ENCODE peak calls at places on chromosomes 13 and 19, in six cellular contexts. O, K, J, E, R and H are unnamed samples.

GRCh38 chr19:1424182-1424955 is 13.8 kb upstream of the RPS15 start:
- DNase-seq in O (peak; percentile 77), K (no peak), J (no peak), E (no peak), R (peak; percentile 67), H (no peak)

GRCh38 chr19:43799502-43800142 is 2.6 kb downstream of the LYPD5 start:
- DNase-seq in O (peak; percentile 34), K (no peak), J (no peak), E (no peak), R (no peak), H (no peak)

GRCh38 chr13:73096173-73097117 is 37.6 kb downstream of the KLF5 start:
- DNase-seq in O (peak; percentile 26), K (peak; percentile 24), J (no peak), E (no peak), R (no peak), H (no peak)

GRCh38 chr19:49422407-49423277 is 599 bp downstream of the PTH2 start:
- DNase-seq in O (peak; percentile 41), K (peak; percentile 20), J (no peak), E (no peak), R (no peak), H (no peak)

GRCh38 chr13:98839826-98840769 is 87.6 kb upstream of the SLC15A1 start:
- DNase-seq in O (peak; percentile 85), K (peak; percentile 74), J (no peak), E (no peak), R (peak; percentile 75), H (no peak)

GRCh38 chr13:30698023-30698422 is 37.3 kb upstream of the ALOX5AP start:
- DNase-seq in O (no peak), K (peak; percentile 86), J (no peak), E (no peak), R (no peak), H (no peak)

GRCh38 chr13:65932013-65932412 is 1298.1 kb downstream of the PCDH9 start:
- DNase-seq in O (no peak), K (no peak), J (no peak), E (no peak), R (no peak), H (no peak)

GRCh38 chr13:62014299-62014698 is 598.6 kb upstream of the PCDH20 start:
- DNase-seq in O (peak; percentile 6), K (peak; percentile 40), J (no peak), E (no peak), R (no peak), H (no peak)

GRCh38 chr13:105991622-105992254 is 543.7 kb downstream of the EFNB2 start:
- DNase-seq in O (no peak), K (peak; percentile 82), J (no peak), E (peak; percentile 95), R (no peak), H (no peak)

GRCh38 chr13:97256343-97256783 is 34.2 kb downstream of the MBNL2 start:
- DNase-seq in O (peak; percentile 80), K (peak; percentile 96), J (no peak), E (no peak), R (no peak), H (no peak)

GRCh38 chr19:1987197-1988187 is 28.0 kb downstream of the BTBD2 start:
- DNase-seq in O (no peak), K (peak; percentile 13), J (peak; percentile 71), E (no peak), R (peak; percentile 54), H (peak; percentile 91)

GRCh38 chr13:63327584-63327983 is 1911.9 kb upstream of the PCDH20 start:
- DNase-seq in O (no peak), K (no peak), J (no peak), E (no peak), R (no peak), H (no peak)

GRCh38 chr13:22114630-22115311 is 443.9 kb downstream of the FGF9 start:
- DNase-seq in O (no peak), K (no peak), J (no peak), E (no peak), R (no peak), H (no peak)

GRCh38 chr13:41411536-41411935 is 45.8 kb upstream of the RGCC start:
- DNase-seq in O (peak; percentile 55), K (peak; percentile 83), J (peak; percentile 54), E (no peak), R (no peak), H (no peak)

GRCh38 chr19:39070888-39071287 is 13.3 kb upstream of the ACP7 start:
- DNase-seq in O (no peak), K (peak; percentile 49), J (no peak), E (no peak), R (no peak), H (no peak)

GRCh38 chr19:2977686-2978466 is 512 bp downstream of the TLE6 start:
- DNase-seq in O (no peak), K (no peak), J (peak; percentile 76), E (no peak), R (no peak), H (no peak)

GRCh38 chr13:75480691-75481175 is 1.2 kb downstream of the TBC1D4 start:
- DNase-seq in O (peak; percentile 60), K (peak; percentile 53), J (peak; percentile 79), E (peak; percentile 83), R (peak; percentile 72), H (no peak)

GRCh38 chr13:104011505-104012270 is 945.5 kb upstream of the SLC10A2 start:
- DNase-seq in O (no peak), K (no peak), J (no peak), E (no peak), R (no peak), H (no peak)

GRCh38 chr13:31105020-31105800 is 56.5 kb downstream of the HSPH1 start:
- DNase-seq in O (no peak), K (peak; percentile 42), J (no peak), E (no peak), R (no peak), H (no peak)

GRCh38 chr19:6452899-6453298 is 6.7 kb downstream of the SLC25A23 start:
- DNase-seq in O (no peak), K (no peak), J (no peak), E (no peak), R (no peak), H (no peak)

GRCh38 chr13:28574617-28575142 is 79.8 kb upstream of the FLT1 start:
- DNase-seq in O (peak; percentile 70), K (peak; percentile 94), J (no peak), E (no peak), R (no peak), H (no peak)

GRCh38 chr13:51125495-51126226 is 14.6 kb upstream of the C13orf42 start:
- DNase-seq in O (peak; percentile 77), K (peak; percentile 79), J (no peak), E (no peak), R (peak; percentile 75), H (no peak)

GRCh38 chr19:50835785-50836542 is 2.6 kb upstream of the KLK15 start:
- DNase-seq in O (peak; percentile 91), K (peak; percentile 54), J (peak; percentile 90), E (peak; percentile 35), R (peak; percentile 92), H (peak; percentile 84)

GRCh38 chr13:102141625-102142472 is 260.0 kb downstream of the FGF14 start:
- DNase-seq in O (peak; percentile 30), K (peak; percentile 60), J (no peak), E (no peak), R (no peak), H (no peak)

GRCh38 chr13:42539670-42540069 is 34.3 kb upstream of the TNFSF11 start:
- DNase-seq in O (no peak), K (no peak), J (no peak), E (no peak), R (no peak), H (no peak)

DNA sequence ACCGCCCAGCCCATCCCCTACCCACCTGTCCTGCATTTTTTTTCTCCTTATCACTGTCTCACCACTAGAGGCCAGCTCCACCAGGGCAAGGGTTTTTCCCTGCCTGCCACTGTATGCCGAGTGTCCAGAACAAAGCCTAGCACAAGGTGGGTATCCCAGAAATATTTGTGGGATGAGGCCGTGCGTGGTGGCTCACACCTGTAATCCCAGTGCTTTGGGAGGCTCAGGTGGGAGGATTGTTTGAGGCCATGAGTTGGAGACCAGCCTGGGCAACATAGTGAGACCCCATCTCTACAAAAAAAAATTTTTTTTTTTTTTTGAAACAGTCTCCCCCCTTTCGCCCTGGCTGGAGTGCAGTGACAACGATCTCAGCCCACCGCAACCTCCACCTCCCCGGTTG is 2.9 kb upstream of the MRI1 start:
- DNase-seq in O (no peak), K (no peak), J (no peak), E (no peak), R (no peak), H (no peak)
- TF ChIP-seq CTCF in O (no peak), K (peak; percentile 15), J (no peak), E (no peak), R (no peak), H (peak; percentile 31)

GRCh38 chr19:53537523-53538377 is at the start of gene ZNF331:
- DNase-seq in O (peak; percentile 86), K (peak; percentile 64), J (peak; percentile 94), E (peak; percentile 78), R (peak; percentile 89), H (no peak)
- TF ChIP-seq CTCF in O (peak; percentile 30), K (peak; percentile 40), J (peak; percentile 68), E (no peak), R (peak; percentile 60), H (peak; percentile 60)

GRCh38 chr19:46052896-46053295 is 12.1 kb upstream of the IGFL4 start:
- DNase-seq in O (no peak), K (no peak), J (no peak), E (no peak), R (no peak), H (no peak)

DNA sequence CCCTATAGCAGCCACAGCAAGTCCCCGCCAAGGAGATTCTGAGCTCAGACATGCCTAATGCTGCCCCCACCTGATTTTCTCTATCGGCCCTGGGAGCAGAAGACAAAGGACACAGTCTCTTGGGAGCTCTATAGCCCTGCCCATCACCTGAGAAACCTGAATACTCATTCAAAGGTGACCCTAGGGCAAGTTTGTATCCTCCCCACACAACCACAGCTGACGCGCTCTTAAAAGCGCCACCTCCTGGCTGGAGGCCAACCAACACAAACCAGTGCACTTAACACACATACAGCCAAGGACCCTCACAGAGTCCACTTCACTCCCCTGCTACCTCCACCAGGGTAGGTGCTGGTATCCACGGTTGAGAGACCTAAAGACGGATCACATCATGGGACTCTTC is 8.8 kb upstream of the IGFL4 start:
- DNase-seq in O (no peak), K (no peak), J (no peak), E (no peak), R (no peak), H (no peak)
- TF ChIP-seq CTCF in O (no peak), K (no peak), J (no peak), E (no peak), R (no peak), H (no peak)

GRCh38 chr19:12770922-12771321 is 4.4 kb downstream of the HOOK2 start:
- DNase-seq in O (no peak), K (no peak), J (no peak), E (no peak), R (no peak), H (no peak)

GRCh38 chr19:12767150-12767549 is 8.2 kb downstream of the HOOK2 start:
- DNase-seq in O (no peak), K (no peak), J (no peak), E (no peak), R (no peak), H (no peak)

GRCh38 chr19:12767666-12768065 is 7.7 kb downstream of the HOOK2 start:
- DNase-seq in O (no peak), K (no peak), J (no peak), E (no peak), R (no peak), H (no peak)

GRCh38 chr19:12772323-12772722 is 3.0 kb downstream of the HOOK2 start:
- DNase-seq in O (no peak), K (no peak), J (no peak), E (no peak), R (no peak), H (no peak)

GRCh38 chr19:12769689-12770088 is 5.7 kb downstream of the HOOK2 start:
- DNase-seq in O (peak; percentile 50), K (no peak), J (no peak), E (no peak), R (no peak), H (no peak)
- TF ChIP-seq CTCF in O (no peak), K (no peak), J (no peak), E (no peak), R (no peak), H (no peak)